ENCODE peak calls at places on chromosomes 12 and 14, in six cellular contexts. D, Y, L, V, Z and C are unnamed samples. For H3K4me1, the result is how much of the 10 kb centered on the place peaks cover.

GRCh38 chr14:33950320-33951182 is at the start of gene EGLN3:
- DNase-seq in D (peak), L (peak), Z (peak), Y (peak), V (no peak), C (peak)

GRCh38 chr12:110039085-110039807 is 9.1 kb downstream of the C12orf76 start:
- DNase-seq in D (no peak), L (peak), Y (no peak), V (no peak), Z (no peak), C (no peak)

GRCh38 chr14:25050494-25051170 is 685 bp upstream of the STXBP6 start:
- DNase-seq in Z (no peak), Y (no peak), V (no peak), L (no peak), D (no peak), C (no peak)

GRCh38 chr14:72024043-72024407 is 91.8 kb downstream of the RGS6 start:
- DNase-seq in Z (no peak), V (peak), Y (peak), D (no peak), L (peak), C (no peak)

GRCh38 chr12:109842021-109842420 is 8.8 kb upstream of the TRPV4 start:
- DNase-seq in Y (no peak), V (no peak), Z (no peak), D (no peak), L (no peak), C (no peak)

GRCh38 chr14:64801800-64802199 is 77.9 kb downstream of the SPTB start:
- DNase-seq in Y (peak), L (peak), D (no peak), V (no peak), Z (no peak), C (no peak)

GRCh38 chr12:47821346-47821706 is 1.6 kb upstream of the HDAC7 start:
- DNase-seq in Y (no peak), L (no peak), D (no peak), V (no peak), Z (no peak), C (no peak)

GRCh38 chr14:100446572-100446971 is 123.4 kb downstream of the SLC25A47 start:
- DNase-seq in D (no peak), Z (no peak), L (peak), V (no peak), Y (peak), C (no peak)

GRCh38 chr12:12008931-12009611 is 61.7 kb upstream of the BCL2L14 start:
- DNase-seq in L (peak), V (peak), D (no peak), Z (no peak), Y (no peak), C (no peak)

DNA sequence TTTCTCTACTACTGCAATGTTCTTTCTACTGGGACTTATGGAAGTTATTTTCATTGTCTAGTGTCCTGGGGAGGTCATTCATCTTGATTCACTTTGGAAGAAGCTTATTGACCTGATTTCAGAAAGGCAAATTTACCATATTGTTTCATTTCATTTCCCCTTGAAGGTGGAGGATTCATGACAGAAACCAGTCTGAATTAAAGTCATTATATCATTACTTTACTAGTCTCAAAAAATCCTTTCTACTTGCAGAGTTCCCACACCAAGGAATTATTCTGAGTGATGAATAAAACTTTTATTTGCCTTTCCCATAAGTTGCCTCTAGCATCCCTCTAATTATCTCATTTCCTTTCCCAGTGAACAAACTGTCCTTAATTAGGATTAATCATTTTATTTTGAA is 163.8 kb downstream of the RASSF9 start:
- DNase-seq in L (no peak), Z (no peak), D (no peak), Y (no peak), V (no peak), C (no peak)
- H3K4me1 ChIP-seq in L (under half), Z (under half), D (under half), Y (under half), V (under half), C (under half)

GRCh38 chr12:82686223-82687019 is at the start of gene TMTC2:
- DNase-seq in D (peak), Z (peak), V (peak), Y (peak), L (peak), C (peak)
- H3K27ac ChIP-seq in D (peak), Z (peak), V (peak), Y (no peak), L (peak), C (peak)

GRCh38 chr12:52900896-52901714 is 3.8 kb downstream of the KRT8 start:
- DNase-seq in Z (no peak), Y (no peak), L (no peak), V (no peak), D (no peak), C (no peak)
- H3K4me3 ChIP-seq in Z (no peak), Y (no peak), L (no peak), V (no peak), D (no peak), C (no peak)

DNA sequence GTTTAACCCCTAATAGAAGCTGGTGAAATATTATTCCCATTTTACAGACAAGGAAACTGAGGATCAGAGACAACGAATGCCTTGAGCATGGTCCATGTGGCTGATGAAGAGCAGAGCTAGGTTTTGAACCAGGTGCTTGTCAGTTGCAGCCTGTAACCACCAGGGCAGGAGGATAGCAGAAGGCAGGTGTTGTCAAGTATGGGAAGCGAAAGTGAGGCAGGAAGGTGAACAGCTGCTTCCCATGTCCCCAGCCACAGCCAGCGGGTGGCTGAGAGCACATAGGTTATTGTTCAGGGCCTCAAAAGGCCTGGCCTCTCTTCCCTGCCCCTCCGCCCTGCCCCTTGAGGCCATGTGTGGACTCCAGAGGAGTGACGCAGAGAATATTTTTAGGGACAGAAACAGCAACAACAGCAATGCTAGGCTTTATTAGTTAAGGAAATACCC is 39.6 kb downstream of the IQSEC3 start:
- DNase-seq in V (peak), L (peak), Y (peak), D (peak), Z (peak), C (no peak)
- H3K4me1 ChIP-seq in V (half or more), L (under half), Y (under half), D (under half), Z (under half), C (under half)

GRCh38 chr12:123041811-123042655 is 61.6 kb downstream of the ARL6IP4 start:
- DNase-seq in V (no peak), Y (no peak), D (peak), Z (no peak), L (no peak), C (no peak)
- H3K27ac ChIP-seq in V (no peak), Y (no peak), D (peak), Z (peak), L (no peak), C (no peak)

GRCh38 chr12:27610380-27610779 is 85.9 kb upstream of the REP15 start:
- DNase-seq in Z (no peak), D (no peak), V (no peak), L (no peak), Y (no peak), C (no peak)

GRCh38 chr12:27606986-27607385 is 83.0 kb downstream of the PPFIBP1 start:
- DNase-seq in D (no peak), Y (no peak), V (no peak), L (no peak), Z (no peak), C (no peak)

GRCh38 chr12:27604431-27604830 is 80.4 kb downstream of the PPFIBP1 start:
- DNase-seq in Y (no peak), Z (no peak), V (no peak), D (no peak), L (no peak), C (no peak)

GRCh38 chr12:27607611-27608010 is 83.6 kb downstream of the PPFIBP1 start:
- DNase-seq in Z (no peak), Y (no peak), V (no peak), D (no peak), L (no peak), C (no peak)

GRCh38 chr12:27608890-27609289 is 84.9 kb downstream of the PPFIBP1 start:
- DNase-seq in D (no peak), Y (no peak), L (no peak), Z (no peak), V (no peak), C (no peak)
- H3K4me3 ChIP-seq in D (no peak), Y (no peak), L (no peak), Z (peak), V (no peak), C (no peak)

DNA sequence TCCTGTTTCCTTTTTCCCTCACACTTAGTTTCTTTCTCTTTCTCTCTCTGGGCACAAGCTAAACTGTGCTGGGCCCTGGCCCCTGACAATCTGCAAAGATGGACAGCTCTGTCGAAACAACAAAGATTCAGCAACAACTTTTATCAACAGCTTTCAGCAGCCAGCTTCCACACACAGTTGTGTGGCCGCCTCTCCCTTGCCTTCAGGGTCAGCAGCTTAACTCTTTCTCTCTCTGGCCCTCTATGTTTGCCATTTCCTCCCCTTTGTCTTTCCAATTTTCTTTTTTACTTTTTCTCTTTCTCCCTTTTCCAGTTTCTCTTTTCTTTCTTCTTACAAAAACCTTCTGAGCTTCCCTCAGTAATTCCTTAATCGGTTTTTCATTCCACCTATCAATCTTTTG is 43.3 kb downstream of the IQSEC3 start:
- DNase-seq in L (no peak), V (no peak), Y (no peak), D (no peak), Z (no peak), C (no peak)
- H3K4me1 ChIP-seq in L (under half), V (half or more), Y (under half), D (under half), Z (under half), C (under half)

DNA sequence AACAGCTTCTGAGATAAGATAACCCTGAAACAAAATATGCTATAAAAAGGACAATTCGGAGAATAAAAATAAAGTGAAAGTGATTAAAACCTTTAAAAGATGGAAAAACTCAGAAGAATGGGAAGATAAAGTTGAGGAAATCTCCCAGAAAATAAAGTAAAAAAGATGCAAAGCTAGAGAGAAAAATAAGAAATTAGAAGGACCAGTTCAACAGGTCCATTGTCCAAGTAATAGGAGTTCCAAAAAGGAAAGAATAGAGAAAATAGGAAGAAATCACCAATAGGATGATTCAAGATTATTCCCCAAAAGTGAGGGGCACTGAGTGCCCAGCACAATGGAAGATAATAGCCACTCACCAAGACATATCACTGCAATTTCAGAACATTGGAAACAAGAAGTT is 4.8 kb upstream of the PRPF40B start:
- DNase-seq in L (no peak), V (no peak), Z (no peak), Y (no peak), D (no peak), C (no peak)
- H3K27ac ChIP-seq in L (no peak), V (no peak), Z (no peak), Y (no peak), D (no peak), C (no peak)